ENCODE peak calls at places on chromosomes 1 and 21, in seven cellular contexts. B, Z, Q, H, X, M and J are unnamed samples. For H3K27me3, the result is how much of the 10 kb centered on the place peaks cover.

GRCh38 chr1:187568067-187568466 is 739.3 kb downstream of the PLA2G4A start:
- DNase-seq in Z (no peak), Q (no peak), X (no peak), M (no peak), H (no peak), B (no peak), J (no peak)

GRCh38 chr1:111475706-111476105 is 1.9 kb downstream of the C1orf162 start:
- DNase-seq in B (no peak), Z (no peak), M (no peak), Q (no peak), H (no peak), X (no peak), J (no peak)

GRCh38 chr1:14666376-14666775 is 67.9 kb downstream of the KAZN start:
- DNase-seq in Q (no peak), Z (no peak), B (no peak), X (no peak), M (no peak), H (no peak), J (no peak)

GRCh38 chr1:12188115-12188514 is 21.3 kb downstream of the TNFRSF1B start:
- DNase-seq in Z (no peak), B (no peak), M (no peak), Q (no peak), H (no peak), X (no peak), J (peak)

GRCh38 chr1:225534772-225535171 is 106.9 kb upstream of the LBR start:
- DNase-seq in X (no peak), Q (no peak), Z (no peak), B (no peak), H (no peak), M (no peak), J (no peak)

GRCh38 chr21:28769683-28770082 is 223.0 kb downstream of the LTN1 start:
- DNase-seq in Z (no peak), M (no peak), H (no peak), X (no peak), B (no peak), Q (no peak), J (no peak)

GRCh38 chr1:16173447-16174260 is 17.8 kb upstream of the EPHA2 start:
- DNase-seq in M (no peak), Q (no peak), X (no peak), Z (no peak), H (no peak), B (no peak), J (peak)

GRCh38 chr1:54355931-54356679 is 50.1 kb downstream of the SSBP3 start:
- DNase-seq in B (no peak), H (no peak), Q (peak), Z (peak), X (peak), M (no peak), J (no peak)

GRCh38 chr1:153790282-153790995 is 15.2 kb downstream of the SLC27A3 start:
- DNase-seq in B (peak), Q (no peak), H (no peak), X (peak), M (peak), Z (peak), J (peak)

GRCh38 chr1:235105051-235106043 is 23.3 kb downstream of the TOMM20 start:
- DNase-seq in H (no peak), Z (no peak), X (no peak), B (no peak), M (no peak), Q (no peak), J (no peak)

GRCh38 chr1:207828485-207829158 is 76.8 kb downstream of the CD46 start:
- DNase-seq in B (peak), H (peak), Q (peak), Z (peak), X (peak), M (peak), J (peak)

GRCh38 chr1:97384294-97384952 is 536.4 kb downstream of the DPYD start:
- DNase-seq in M (peak), X (no peak), Z (no peak), H (no peak), Q (no peak), B (no peak), J (peak)

GRCh38 chr1:39224295-39224829 is 19.9 kb downstream of the MACF1 start:
- DNase-seq in Q (no peak), B (no peak), M (no peak), H (no peak), Z (no peak), X (no peak), J (no peak)

GRCh38 chr1:221290669-221291068 is 411.4 kb downstream of the HLX start:
- DNase-seq in Z (no peak), X (no peak), M (no peak), Q (no peak), H (no peak), B (no peak), J (no peak)

GRCh38 chr1:232793944-232794343 is 11.3 kb upstream of the MAP10 start:
- DNase-seq in X (no peak), Z (no peak), Q (no peak), M (peak), H (no peak), B (no peak), J (peak)

GRCh38 chr21:43302769-43303168 is 124.2 kb downstream of the SIK1 start:
- DNase-seq in Q (no peak), H (no peak), B (no peak), X (no peak), Z (no peak), M (no peak), J (no peak)

GRCh38 chr1:243500506-243500905 is 244.7 kb downstream of the SDCCAG8 start:
- DNase-seq in M (no peak), Q (no peak), X (no peak), Z (no peak), B (no peak), H (no peak), J (no peak)

GRCh38 chr1:154750681-154751665 is 119.1 kb downstream of the KCNN3 start:
- DNase-seq in Z (no peak), B (no peak), M (no peak), H (no peak), X (peak), Q (no peak), J (no peak)

GRCh38 chr1:112057736-112058135 is 68.3 kb upstream of the KCND3 start:
- DNase-seq in H (no peak), X (no peak), Q (no peak), Z (no peak), M (no peak), B (peak), J (no peak)

GRCh38 chr1:77824083-77824482 is 44.6 kb downstream of the MIGA1 start:
- DNase-seq in B (no peak), Z (no peak), M (no peak), X (no peak), H (no peak), Q (no peak), J (peak)

GRCh38 chr1:29236993-29237905 is 927 bp downstream of the PTPRU start:
- DNase-seq in Z (peak), M (no peak), Q (no peak), X (peak), B (peak), H (no peak), J (peak)

GRCh38 chr1:32903991-32904776 is 3.0 kb upstream of the TMEM54 start:
- DNase-seq in Z (no peak), Q (no peak), X (no peak), B (no peak), H (no peak), M (no peak), J (no peak)

GRCh38 chr1:30982431-30982830 is 73.9 kb upstream of the SDC3 start:
- DNase-seq in H (no peak), X (no peak), Z (no peak), B (no peak), Q (no peak), M (no peak), J (no peak)

GRCh38 chr1:97814121-97814520 is 106.7 kb downstream of the DPYD start:
- DNase-seq in H (no peak), B (no peak), Z (no peak), Q (no peak), X (no peak), M (no peak), J (no peak)

GRCh38 chr1:180211156-180211859 is 18.8 kb upstream of the LHX4 start:
- DNase-seq in Q (no peak), B (no peak), M (no peak), Z (no peak), X (no peak), H (no peak), J (no peak)

GRCh38 chr21:33230518-33231324 is 983 bp downstream of the IFNAR2 start:
- DNase-seq in B (peak), Z (peak), X (peak), M (no peak), H (no peak), Q (peak), J (peak)

GRCh38 chr1:167332503-167332902 is 111.8 kb downstream of the POU2F1 start:
- DNase-seq in M (no peak), Q (no peak), X (no peak), B (no peak), Z (no peak), H (no peak), J (no peak)

GRCh38 chr1:58451560-58452211 is 94.8 kb downstream of the OMA1 start:
- DNase-seq in M (no peak), B (no peak), X (peak), Z (no peak), H (no peak), Q (no peak), J (no peak)

GRCh38 chr1:32736812-32737791 is 34.5 kb upstream of the SYNC start:
- DNase-seq in M (no peak), Z (no peak), H (no peak), B (no peak), Q (no peak), X (peak), J (no peak)

GRCh38 chr1:108708726-108709660 is 3.7 kb upstream of the FNDC7 start:
- DNase-seq in M (no peak), X (no peak), Q (peak), Z (no peak), B (no peak), H (no peak), J (no peak)

GRCh38 chr1:30879940-30880339 is 28.6 kb downstream of the SDC3 start:
- DNase-seq in B (no peak), Z (no peak), Q (no peak), H (peak), X (no peak), M (no peak), J (no peak)

GRCh38 chr1:8814870-8815269 is 2.6 kb downstream of the RERE start:
- DNase-seq in X (no peak), H (no peak), M (no peak), Z (peak), Q (no peak), B (no peak), J (no peak)

GRCh38 chr21:31187499-31187898 is 149.2 kb upstream of the KRTAP19-8 start:
- DNase-seq in M (no peak), Q (no peak), H (no peak), B (no peak), Z (no peak), X (no peak), J (no peak)

GRCh38 chr1:223748773-223749733 is 36.7 kb downstream of the CAPN2 start:
- DNase-seq in X (peak), Q (peak), H (no peak), B (peak), Z (peak), M (no peak), J (no peak)

GRCh38 chr1:58447891-58448290 is 98.6 kb downstream of the OMA1 start:
- DNase-seq in H (no peak), B (no peak), X (no peak), Q (no peak), M (no peak), Z (no peak), J (no peak)

GRCh38 chr1:22267413-22268257 is 124.7 kb upstream of the WNT4 start:
- DNase-seq in X (no peak), M (no peak), Z (no peak), Q (no peak), H (no peak), B (no peak), J (no peak)

GRCh38 chr1:229278120-229278741 is 7.3 kb downstream of the RAB4A start:
- DNase-seq in B (no peak), Q (no peak), M (no peak), H (no peak), Z (no peak), X (no peak), J (no peak)

GRCh38 chr1:27522860-27523665 is 33.1 kb upstream of the WASF2 start:
- DNase-seq in B (peak), Q (peak), M (no peak), X (no peak), Z (peak), H (no peak), J (no peak)

GRCh38 chr1:190320952-190321351 is 156.7 kb downstream of the BRINP3 start:
- DNase-seq in B (no peak), H (peak), Q (no peak), X (no peak), M (peak), Z (peak), J (peak)

GRCh38 chr1:59695301-59695700 is 119.4 kb upstream of the HOOK1 start:
- DNase-seq in X (no peak), Z (no peak), Q (no peak), B (no peak), M (no peak), H (no peak), J (no peak)
- H3K27ac ChIP-seq in X (no peak), Z (no peak), Q (no peak), B (no peak), M (no peak), H (no peak), J (no peak)

GRCh38 chr1:18415448-18415960 is 65.2 kb upstream of the KLHDC7A start:
- DNase-seq in X (no peak), Q (no peak), Z (no peak), B (no peak), H (no peak), M (no peak), J (no peak)

GRCh38 chr1:18414872-18415447 is 65.8 kb upstream of the KLHDC7A start:
- DNase-seq in H (no peak), B (no peak), Q (no peak), M (no peak), X (no peak), Z (no peak), J (no peak)

GRCh38 chr1:18419845-18420184 is 60.9 kb upstream of the KLHDC7A start:
- DNase-seq in H (no peak), X (no peak), B (no peak), Q (no peak), M (no peak), Z (no peak), J (no peak)

GRCh38 chr1:18419123-18419844 is 61.4 kb upstream of the KLHDC7A start:
- DNase-seq in X (no peak), B (no peak), H (no peak), M (no peak), Q (no peak), Z (no peak), J (no peak)

GRCh38 chr1:18417317-18418269 is 63.1 kb upstream of the KLHDC7A start:
- DNase-seq in H (no peak), Q (no peak), Z (no peak), M (no peak), B (no peak), X (no peak), J (no peak)
- H3K27me3 ChIP-seq in H (under half), Q (under half), Z (under half), M (under half), B (under half), X (under half), J (under half)

DNA sequence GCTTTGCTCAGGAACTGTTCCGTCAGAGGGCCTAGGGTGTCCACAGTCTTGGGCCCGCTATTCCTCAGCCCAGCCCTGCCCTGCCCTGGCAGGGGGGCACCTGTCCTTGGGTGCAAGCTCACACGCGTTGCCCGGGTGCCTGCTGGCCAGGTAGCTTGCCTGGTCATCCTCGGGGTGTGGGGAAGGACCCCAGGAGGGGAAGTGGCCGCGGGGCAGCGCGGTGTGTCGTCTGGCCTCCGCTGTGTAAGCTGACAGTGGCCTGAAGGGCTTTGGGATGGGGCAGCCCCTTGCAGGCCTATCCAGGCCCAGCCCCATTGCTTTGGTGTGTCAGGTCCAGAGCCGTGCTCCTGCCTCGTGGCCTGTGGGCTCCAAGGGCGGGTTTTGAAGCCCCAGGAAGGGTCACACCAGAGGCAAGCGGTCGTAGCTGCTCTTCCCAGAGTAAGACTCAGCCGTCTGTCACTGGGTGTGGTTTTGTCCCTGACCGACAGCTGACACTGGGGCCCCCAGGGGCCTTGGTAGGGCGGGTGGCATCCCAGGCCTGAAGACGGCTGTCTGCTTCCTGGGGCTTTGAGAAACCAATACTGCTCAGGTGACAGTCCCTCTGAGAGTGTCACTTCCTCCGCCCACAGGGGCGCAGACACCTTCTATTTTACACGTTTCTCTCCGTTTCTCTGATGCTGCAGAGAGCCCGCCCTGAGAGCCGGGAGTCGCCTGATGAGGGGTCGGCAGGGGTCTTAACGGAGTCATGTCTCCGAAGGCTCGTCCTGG is 72.1 kb downstream of the SKI start:
- DNase-seq in M (no peak), X (no peak), Q (peak), Z (no peak), B (no peak), H (no peak), J (no peak)
- H3K4me3 ChIP-seq in M (no peak), X (peak), Q (peak), Z (no peak), B (peak), H (no peak), J (no peak)

GRCh38 chr1:26411624-26412074 is 1.0 kb downstream of the LIN28A start:
- DNase-seq in X (no peak), H (no peak), B (no peak), Q (no peak), M (no peak), Z (peak), J (no peak)
- H3K27ac ChIP-seq in X (no peak), H (peak), B (no peak), Q (no peak), M (no peak), Z (peak), J (no peak)

GRCh38 chr1:156845953-156846545 is 12.9 kb downstream of the INSRR start:
- DNase-seq in M (no peak), H (no peak), X (no peak), B (no peak), Z (no peak), Q (no peak), J (no peak)
- H3K27me3 ChIP-seq in M (half or more), H (half or more), X (under half), B (half or more), Z (half or more), Q (under half), J (half or more)

GRCh38 chr1:52053862-52054261 is 1.1 kb downstream of the TXNDC12 start:
- DNase-seq in Z (no peak), X (no peak), B (no peak), H (no peak), M (no peak), Q (no peak), J (no peak)
- H3K4me3 ChIP-seq in Z (peak), X (no peak), B (peak), H (no peak), M (peak), Q (peak), J (peak)